ENCODE peak calls at places on chromosomes 1 and 21, in six cellular contexts. One of them, this sample, is unnamed.

GRCh38 chr1:30407862-30408580 is 315.4 kb downstream of the MATN1 start:
- DNase-seq in GM10248: no peak
- DNase-seq in GM20000: no peak
- DNase-seq in tibial artery: no peak
- DNase-seq in osteocyte: peak
- DNase-seq in brain microvascular endothelial cell: peak
- DNase-seq in this sample: peak

GRCh38 chr1:205681364-205681763 is 1.1 kb upstream of the SLC45A3 start:
- DNase-seq in brain microvascular endothelial cell: no peak
- DNase-seq in GM20000: no peak
- DNase-seq in GM10248: no peak
- DNase-seq in osteocyte: no peak
- DNase-seq in tibial artery: no peak
- DNase-seq in this sample: no peak

GRCh38 chr1:46816930-46817329 is 18.1 kb downstream of the CYP4B1 start:
- DNase-seq in GM20000: no peak
- DNase-seq in tibial artery: no peak
- DNase-seq in GM10248: no peak
- DNase-seq in osteocyte: peak
- DNase-seq in brain microvascular endothelial cell: no peak
- DNase-seq in this sample: no peak

GRCh38 chr1:63148825-63149645 is 173.3 kb upstream of the FOXD3 start:
- DNase-seq in GM20000: peak
- DNase-seq in brain microvascular endothelial cell: peak
- DNase-seq in tibial artery: no peak
- DNase-seq in GM10248: peak
- DNase-seq in osteocyte: no peak
- DNase-seq in this sample: no peak

GRCh38 chr1:25629836-25630235 is 13.2 kb downstream of the MAN1C1 start:
- DNase-seq in GM10248: no peak
- DNase-seq in GM20000: no peak
- DNase-seq in tibial artery: no peak
- DNase-seq in osteocyte: no peak
- DNase-seq in brain microvascular endothelial cell: no peak
- DNase-seq in this sample: no peak

GRCh38 chr21:45872902-45873301 is 108.7 kb upstream of the COL6A1 start:
- DNase-seq in osteocyte: no peak
- DNase-seq in brain microvascular endothelial cell: no peak
- DNase-seq in GM10248: no peak
- DNase-seq in tibial artery: peak
- DNase-seq in GM20000: no peak
- DNase-seq in this sample: no peak

GRCh38 chr1:47824721-47825120 is 172.5 kb downstream of the TRABD2B start:
- DNase-seq in tibial artery: no peak
- DNase-seq in GM20000: no peak
- DNase-seq in osteocyte: no peak
- DNase-seq in GM10248: no peak
- DNase-seq in brain microvascular endothelial cell: no peak
- DNase-seq in this sample: no peak

GRCh38 chr21:16965424-16965823 is 547.4 kb upstream of the CXADR start:
- DNase-seq in brain microvascular endothelial cell: no peak
- DNase-seq in GM10248: no peak
- DNase-seq in GM20000: no peak
- DNase-seq in tibial artery: no peak
- DNase-seq in osteocyte: no peak
- DNase-seq in this sample: no peak

GRCh38 chr1:94543003-94543402 is 1.4 kb upstream of the F3 start:
- DNase-seq in tibial artery: no peak
- DNase-seq in brain microvascular endothelial cell: no peak
- DNase-seq in GM10248: no peak
- DNase-seq in osteocyte: no peak
- DNase-seq in GM20000: no peak
- DNase-seq in this sample: no peak

GRCh38 chr1:64366821-64367220 is 103.1 kb upstream of the CACHD1 start:
- DNase-seq in GM20000: no peak
- DNase-seq in GM10248: no peak
- DNase-seq in tibial artery: no peak
- DNase-seq in osteocyte: no peak
- DNase-seq in brain microvascular endothelial cell: no peak
- DNase-seq in this sample: no peak

GRCh38 chr1:197618065-197618464 is 157.2 kb downstream of the DENND1B start:
- DNase-seq in GM10248: no peak
- DNase-seq in osteocyte: no peak
- DNase-seq in GM20000: no peak
- DNase-seq in tibial artery: no peak
- DNase-seq in brain microvascular endothelial cell: peak
- DNase-seq in this sample: no peak

GRCh38 chr1:13948851-13949490 is 249.0 kb downstream of the PRDM2 start:
- DNase-seq in GM20000: no peak
- DNase-seq in tibial artery: peak
- DNase-seq in brain microvascular endothelial cell: no peak
- DNase-seq in GM10248: no peak
- DNase-seq in osteocyte: peak
- DNase-seq in this sample: no peak

GRCh38 chr1:168304865-168305264 is 24.2 kb downstream of the TBX19 start:
- DNase-seq in brain microvascular endothelial cell: no peak
- DNase-seq in osteocyte: no peak
- DNase-seq in GM20000: no peak
- DNase-seq in GM10248: no peak
- DNase-seq in tibial artery: no peak
- DNase-seq in this sample: no peak

GRCh38 chr1:156815851-156816536 is 654 bp downstream of the SH2D2A start:
- DNase-seq in GM20000: no peak
- DNase-seq in osteocyte: no peak
- DNase-seq in tibial artery: no peak
- DNase-seq in brain microvascular endothelial cell: no peak
- DNase-seq in GM10248: no peak
- DNase-seq in this sample: peak

GRCh38 chr1:210908257-210908656 is 225.7 kb downstream of the KCNH1 start:
- DNase-seq in osteocyte: no peak
- DNase-seq in brain microvascular endothelial cell: no peak
- DNase-seq in GM10248: no peak
- DNase-seq in GM20000: no peak
- DNase-seq in tibial artery: no peak
- DNase-seq in this sample: no peak

GRCh38 chr21:42009018-42009830 is 936 bp downstream of the ZBTB21 start:
- DNase-seq in tibial artery: peak
- DNase-seq in brain microvascular endothelial cell: peak
- DNase-seq in osteocyte: no peak
- DNase-seq in GM20000: peak
- DNase-seq in GM10248: peak
- DNase-seq in this sample: peak

GRCh38 chr1:244207042-244207934 is 156.2 kb downstream of the ZBTB18 start:
- DNase-seq in osteocyte: no peak
- DNase-seq in brain microvascular endothelial cell: no peak
- DNase-seq in tibial artery: no peak
- DNase-seq in GM20000: no peak
- DNase-seq in GM10248: no peak
- DNase-seq in this sample: no peak

GRCh38 chr1:231124746-231125145 is 37.1 kb upstream of the TRIM67 start:
- DNase-seq in osteocyte: peak
- DNase-seq in GM20000: no peak
- DNase-seq in brain microvascular endothelial cell: no peak
- DNase-seq in tibial artery: no peak
- DNase-seq in GM10248: no peak
- DNase-seq in this sample: no peak

GRCh38 chr1:30111431-30111830 is 612.0 kb downstream of the MATN1 start:
- DNase-seq in tibial artery: no peak
- DNase-seq in osteocyte: no peak
- DNase-seq in GM10248: peak
- DNase-seq in brain microvascular endothelial cell: peak
- DNase-seq in GM20000: peak
- DNase-seq in this sample: no peak

GRCh38 chr1:47865881-47866535 is 131.2 kb downstream of the TRABD2B start:
- DNase-seq in osteocyte: no peak
- DNase-seq in GM10248: no peak
- DNase-seq in brain microvascular endothelial cell: no peak
- DNase-seq in tibial artery: no peak
- DNase-seq in GM20000: no peak
- DNase-seq in this sample: no peak

DNA sequence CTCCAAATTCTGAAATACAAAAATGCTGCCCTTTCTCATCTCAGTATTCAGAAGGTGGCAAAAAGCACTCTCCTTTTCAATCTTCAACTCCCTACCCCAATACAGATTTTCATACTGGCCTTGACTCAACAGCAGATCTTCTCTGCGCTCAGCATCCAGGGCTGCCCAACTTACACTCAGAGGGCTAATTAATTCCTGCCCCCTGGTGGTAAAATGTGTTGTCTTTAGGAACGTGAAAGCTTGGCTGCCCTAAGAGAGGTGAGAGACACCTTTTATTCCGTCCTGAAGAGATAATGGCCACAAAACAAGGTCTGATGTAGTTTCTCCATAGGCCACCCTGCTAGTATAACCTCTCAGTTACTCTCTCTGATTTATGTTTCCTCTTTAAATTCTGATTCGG is 25.0 kb downstream of the KRTAP24-1 start:
- DNase-seq in tibial artery: no peak
- DNase-seq in brain microvascular endothelial cell: peak
- DNase-seq in osteocyte: no peak
- DNase-seq in GM20000: no peak
- DNase-seq in GM10248: no peak
- DNase-seq in this sample: no peak
- TF ChIP-seq CTCF in tibial artery: no peak
- TF ChIP-seq CTCF in brain microvascular endothelial cell: peak
- TF ChIP-seq CTCF in osteocyte: peak
- TF ChIP-seq CTCF in GM20000: no peak
- TF ChIP-seq CTCF in GM10248: no peak
- TF ChIP-seq CTCF in this sample: no peak

GRCh38 chr1:112716133-112716720 is 1.1 kb upstream of the PPM1J start:
- DNase-seq in brain microvascular endothelial cell: peak
- DNase-seq in GM20000: peak
- DNase-seq in osteocyte: peak
- DNase-seq in GM10248: peak
- DNase-seq in tibial artery: peak
- DNase-seq in this sample: peak
- TF ChIP-seq CTCF in brain microvascular endothelial cell: peak
- TF ChIP-seq CTCF in GM20000: peak
- TF ChIP-seq CTCF in osteocyte: peak
- TF ChIP-seq CTCF in GM10248: peak
- TF ChIP-seq CTCF in tibial artery: peak
- TF ChIP-seq CTCF in this sample: peak

GRCh38 chr1:183251959-183252450 is 65.9 kb downstream of the LAMC2 start:
- DNase-seq in brain microvascular endothelial cell: no peak
- DNase-seq in GM20000: no peak
- DNase-seq in GM10248: no peak
- DNase-seq in osteocyte: peak
- DNase-seq in tibial artery: no peak
- DNase-seq in this sample: no peak
- TF ChIP-seq CTCF in brain microvascular endothelial cell: no peak
- TF ChIP-seq CTCF in GM20000: no peak
- TF ChIP-seq CTCF in GM10248: no peak
- TF ChIP-seq CTCF in osteocyte: no peak
- TF ChIP-seq CTCF in tibial artery: no peak
- TF ChIP-seq CTCF in this sample: no peak

DNA sequence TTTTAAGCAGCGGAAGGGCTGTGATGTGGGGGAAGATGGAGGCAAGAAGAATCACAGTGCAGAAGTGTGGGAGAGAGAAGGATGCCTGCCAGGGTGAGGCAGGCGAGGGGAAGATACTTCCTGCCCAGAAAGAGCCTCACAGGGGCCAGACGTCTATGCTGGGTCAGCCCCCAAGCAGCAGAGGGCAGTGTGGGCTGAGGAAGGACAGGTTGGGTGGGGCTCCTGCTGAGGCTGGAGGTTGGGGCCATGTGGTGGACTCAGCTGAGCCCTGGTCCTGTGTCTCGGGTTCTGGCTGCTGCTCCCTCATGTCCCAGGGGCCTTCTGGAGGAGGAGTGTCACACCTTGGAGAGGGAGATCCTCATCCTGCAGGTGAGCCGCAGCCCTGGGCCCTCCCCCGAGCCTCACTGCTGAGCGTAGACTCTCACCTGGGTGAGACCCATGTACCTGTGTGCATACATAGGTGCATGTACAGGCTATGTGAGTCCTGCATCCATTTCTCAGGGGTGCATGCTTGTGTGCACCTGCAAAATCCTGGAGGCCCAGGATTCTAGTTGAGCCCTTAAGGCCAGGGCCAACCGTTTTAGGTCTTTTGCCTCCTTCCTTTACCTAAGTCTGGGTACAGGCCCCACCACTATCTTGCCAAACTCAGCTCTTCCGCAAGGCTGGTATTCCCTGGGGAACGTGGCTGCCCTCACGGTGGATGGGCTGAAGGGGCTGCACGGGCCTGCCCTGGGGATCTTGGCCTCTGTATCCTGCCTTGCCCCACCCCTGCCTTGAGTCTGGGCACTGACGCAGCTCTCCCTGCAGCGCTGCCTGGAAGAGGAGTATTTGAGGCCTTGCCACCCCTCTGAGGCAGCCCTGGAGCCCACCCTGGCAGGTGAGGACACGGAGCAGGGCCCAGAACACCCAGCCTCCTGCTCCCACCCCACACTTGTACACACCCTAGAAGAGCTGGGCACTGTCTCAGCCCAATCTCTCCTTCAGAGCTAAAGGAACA is 3.7 kb downstream of the CCDC24 start:
- DNase-seq in tibial artery: no peak
- DNase-seq in GM10248: peak
- DNase-seq in brain microvascular endothelial cell: no peak
- DNase-seq in GM20000: peak
- DNase-seq in osteocyte: no peak
- DNase-seq in this sample: no peak
- TF ChIP-seq CTCF in tibial artery: no peak
- TF ChIP-seq CTCF in GM10248: peak
- TF ChIP-seq CTCF in brain microvascular endothelial cell: peak
- TF ChIP-seq CTCF in GM20000: peak
- TF ChIP-seq CTCF in osteocyte: peak
- TF ChIP-seq CTCF in this sample: no peak